ENCODE peak calls at places on chromosome 14, in nine cellular contexts. L is HT-29, M is HS-27A, K is HFFc6, E is body of pancreas, D is fibroblast of lung, H is B cell, F is T-cell, S is naive B cell. T is an unnamed sample.

GRCh38 chr14:28813810-28814209 is 47.2 kb downstream of the FOXG1 start:
- DNase-seq in F (no peak), E (no peak), M (no peak), S (no peak), D (peak; percentile 32), L (no peak), H (no peak), K (peak; percentile 3), T (no peak)

GRCh38 chr14:64971452-64971889 is 665 bp downstream of the RAB15 start:
- DNase-seq in F (no peak), E (no peak), S (no peak), K (no peak), M (no peak), L (no peak), D (no peak), H (no peak), T (no peak)

GRCh38 chr14:52862652-52863338 is 71.4 kb upstream of the GNPNAT1 start:
- DNase-seq in E (no peak), H (no peak), S (no peak), D (peak; percentile 85), F (no peak), M (no peak), L (peak; percentile 1), K (peak; percentile 41), T (no peak)

GRCh38 chr14:60482743-60483142 is 3.1 kb downstream of the C14orf39 start:
- DNase-seq in K (no peak), S (no peak), E (no peak), H (no peak), F (no peak), D (peak; percentile 57), M (no peak), L (peak; percentile 3), T (no peak)

GRCh38 chr14:105212541-105213305 is 31.6 kb upstream of the NUDT14 start:
- DNase-seq in E (no peak), F (no peak), H (no peak), S (no peak), M (no peak), L (no peak), K (no peak), D (no peak), T (no peak)

GRCh38 chr14:104940526-104941150 is 16.0 kb downstream of the PLD4 start:
- DNase-seq in H (no peak), E (no peak), K (no peak), L (peak; percentile 16), M (no peak), F (no peak), S (no peak), D (no peak), T (no peak)

GRCh38 chr14:74085047-74085637 is 386 bp downstream of the LIN52 start:
- DNase-seq in D (peak; percentile 62), H (no peak), M (no peak), K (peak; percentile 46), F (no peak), L (no peak), S (no peak), E (no peak), T (no peak)

GRCh38 chr14:56189306-56189705 is 71.1 kb downstream of the PELI2 start:
- DNase-seq in E (no peak), S (no peak), K (peak; percentile 62), F (no peak), M (no peak), H (no peak), L (no peak), D (peak; percentile 85), T (no peak)

GRCh38 chr14:55388160-55388559 is 23.5 kb downstream of the ATG14 start:
- DNase-seq in H (no peak), L (no peak), M (peak; percentile 41), D (peak; percentile 90), E (no peak), F (no peak), S (no peak), K (peak; percentile 77), T (no peak)

GRCh38 chr14:100603341-100604125 is 16.3 kb upstream of the BEGAIN start:
- DNase-seq in M (no peak), L (no peak), H (no peak), F (no peak), K (no peak), E (no peak), D (no peak), S (no peak), T (no peak)

GRCh38 chr14:99123208-99123870 is 148.7 kb downstream of the BCL11B start:
- DNase-seq in F (no peak), H (no peak), S (no peak), M (no peak), E (no peak), D (no peak), K (no peak), L (no peak), T (peak; percentile 4)

GRCh38 chr14:20530771-20531571 is 25.6 kb downstream of the RNASE10 start:
- DNase-seq in L (peak; percentile 76), H (peak; percentile 76), M (peak; percentile 41), F (peak; percentile 62), D (peak; percentile 42), E (peak; percentile 60), K (peak; percentile 47), S (peak; percentile 50), T (peak; percentile 51)

GRCh38 chr14:63671987-63672386 is 30.3 kb upstream of the WDR89 start:
- DNase-seq in D (no peak), F (no peak), K (no peak), M (no peak), L (peak; percentile 16), S (no peak), H (no peak), E (no peak), T (no peak)

GRCh38 chr14:101294136-101294535 is 267.2 kb upstream of the DIO3 start:
- DNase-seq in D (no peak), K (no peak), H (no peak), S (no peak), L (no peak), E (no peak), F (no peak), M (no peak), T (no peak)

GRCh38 chr14:73238262-73238852 is 1.1 kb downstream of the PAPLN start:
- DNase-seq in E (no peak), M (no peak), F (no peak), H (no peak), D (peak; percentile 88), K (peak; percentile 63), L (peak; percentile 31), S (no peak), T (no peak)

GRCh38 chr14:64926398-64926995 is 12.2 kb downstream of the CHURC1 start:
- DNase-seq in H (no peak), S (no peak), K (no peak), F (no peak), M (no peak), D (no peak), L (no peak), E (no peak), T (no peak)

GRCh38 chr14:70641548-70642312 is at the start of gene TTC9:
- DNase-seq in D (no peak), L (no peak), K (no peak), M (no peak), S (peak; percentile 33), F (no peak), H (no peak), E (peak; percentile 34), T (no peak)

GRCh38 chr14:45185110-45185814 is 49.5 kb downstream of the FANCM start:
- DNase-seq in L (no peak), F (no peak), K (no peak), M (no peak), D (peak; percentile 21), H (no peak), E (no peak), S (no peak), T (no peak)

GRCh38 chr14:38866461-38866860 is 236.6 kb downstream of the SEC23A start:
- DNase-seq in E (no peak), F (no peak), M (no peak), K (no peak), S (no peak), H (no peak), D (no peak), L (no peak), T (no peak)

GRCh38 chr14:20412422-20412821 is 879 bp downstream of the TEP1 start:
- DNase-seq in L (no peak), D (no peak), S (peak; percentile 62), E (no peak), K (no peak), M (no peak), F (no peak), H (no peak), T (no peak)

GRCh38 chr14:68898248-68899032 is 80.7 kb downstream of the ACTN1 start:
- DNase-seq in S (no peak), E (no peak), H (no peak), M (no peak), F (no peak), L (no peak), D (no peak), K (no peak), T (no peak)

GRCh38 chr14:91453744-91454143 is 36.1 kb upstream of the CCDC88C start:
- DNase-seq in M (no peak), E (no peak), L (no peak), D (no peak), H (no peak), K (no peak), S (no peak), F (no peak), T (no peak)

GRCh38 chr14:26887842-26888241 is 290.0 kb upstream of the NOVA1 start:
- DNase-seq in M (no peak), F (no peak), K (no peak), E (no peak), H (no peak), L (no peak), D (no peak), S (no peak), T (no peak)

GRCh38 chr14:74038015-74038859 is 19.1 kb downstream of the BBOF1 start:
- DNase-seq in E (no peak), S (peak; percentile 38), H (no peak), L (peak; percentile 75), F (no peak), M (no peak), D (peak; percentile 46), K (peak; percentile 66), T (no peak)